ENCODE peak calls at places on chromosomes 5 and 9, in five cellular contexts. One of them, this sample, is unnamed.

GRCh38 chr9:122051401-122052346 is 41.4 kb downstream of the TTLL11 start:
- DNase-seq in astrocyte of the spinal cord: peak
- DNase-seq in iPS-NIHi11: no peak
- DNase-seq in RKO: no peak
- DNase-seq in frontal cortex: no peak
- DNase-seq in this sample: no peak

GRCh38 chr9:16136961-16137360 is 584.1 kb downstream of the CCDC171 start:
- DNase-seq in astrocyte of the spinal cord: peak
- DNase-seq in iPS-NIHi11: no peak
- DNase-seq in RKO: peak
- DNase-seq in frontal cortex: no peak
- DNase-seq in this sample: no peak

GRCh38 chr9:79651251-79651795 is 79.6 kb downstream of the TLE4 start:
- DNase-seq in astrocyte of the spinal cord: peak
- DNase-seq in iPS-NIHi11: no peak
- DNase-seq in RKO: no peak
- DNase-seq in frontal cortex: no peak
- DNase-seq in this sample: no peak

GRCh38 chr9:33858346-33858869 is 41.4 kb downstream of the UBE2R2 start:
- DNase-seq in astrocyte of the spinal cord: peak
- DNase-seq in iPS-NIHi11: no peak
- DNase-seq in RKO: no peak
- DNase-seq in frontal cortex: no peak
- DNase-seq in this sample: no peak

GRCh38 chr5:78113689-78114088 is 180.8 kb downstream of the AP3B1 start:
- DNase-seq in astrocyte of the spinal cord: no peak
- DNase-seq in iPS-NIHi11: no peak
- DNase-seq in RKO: no peak
- DNase-seq in frontal cortex: no peak
- DNase-seq in this sample: no peak

GRCh38 chr9:26243722-26244121 is 565.5 kb upstream of the TUSC1 start:
- DNase-seq in astrocyte of the spinal cord: peak
- DNase-seq in iPS-NIHi11: no peak
- DNase-seq in RKO: no peak
- DNase-seq in frontal cortex: no peak
- DNase-seq in this sample: no peak

GRCh38 chr5:76209297-76209696 is 126.1 kb downstream of the SV2C start:
- DNase-seq in astrocyte of the spinal cord: no peak
- DNase-seq in iPS-NIHi11: peak
- DNase-seq in RKO: no peak
- DNase-seq in frontal cortex: no peak
- DNase-seq in this sample: no peak

GRCh38 chr5:112614986-112615385 is 122.7 kb upstream of the APC start:
- DNase-seq in astrocyte of the spinal cord: no peak
- DNase-seq in iPS-NIHi11: no peak
- DNase-seq in RKO: peak
- DNase-seq in frontal cortex: no peak
- DNase-seq in this sample: no peak

GRCh38 chr5:141431286-141431685 is 979 bp downstream of the PCDHGA12 start:
- DNase-seq in astrocyte of the spinal cord: peak
- DNase-seq in iPS-NIHi11: no peak
- DNase-seq in RKO: no peak
- DNase-seq in frontal cortex: peak
- DNase-seq in this sample: no peak

GRCh38 chr5:89712135-89712700 is 697.3 kb downstream of the CETN3 start:
- DNase-seq in astrocyte of the spinal cord: no peak
- DNase-seq in iPS-NIHi11: no peak
- DNase-seq in RKO: no peak
- DNase-seq in frontal cortex: no peak
- DNase-seq in this sample: no peak

GRCh38 chr9:70987986-70988385 is 133.4 kb downstream of the TRPM3 start:
- DNase-seq in astrocyte of the spinal cord: peak
- DNase-seq in iPS-NIHi11: no peak
- DNase-seq in RKO: no peak
- DNase-seq in frontal cortex: no peak
- DNase-seq in this sample: no peak

GRCh38 chr5:34522599-34523381 is 133.3 kb upstream of the RAI14 start:
- DNase-seq in astrocyte of the spinal cord: peak
- DNase-seq in iPS-NIHi11: peak
- DNase-seq in RKO: peak
- DNase-seq in frontal cortex: peak
- DNase-seq in this sample: peak

GRCh38 chr5:76765249-76765648 is 49.3 kb downstream of the F2R start:
- DNase-seq in astrocyte of the spinal cord: peak
- DNase-seq in iPS-NIHi11: no peak
- DNase-seq in RKO: no peak
- DNase-seq in frontal cortex: no peak
- DNase-seq in this sample: no peak

GRCh38 chr5:143338658-143339366 is 64.7 kb downstream of the NR3C1 start:
- DNase-seq in astrocyte of the spinal cord: no peak
- DNase-seq in iPS-NIHi11: no peak
- DNase-seq in RKO: no peak
- DNase-seq in frontal cortex: no peak
- DNase-seq in this sample: no peak

GRCh38 chr5:100890514-100891008 is 12.5 kb downstream of the ST8SIA4 start:
- DNase-seq in astrocyte of the spinal cord: peak
- DNase-seq in iPS-NIHi11: no peak
- DNase-seq in RKO: no peak
- DNase-seq in frontal cortex: no peak
- DNase-seq in this sample: no peak

GRCh38 chr5:171826132-171826531 is 40.5 kb downstream of the SMIM23 start:
- DNase-seq in astrocyte of the spinal cord: no peak
- DNase-seq in iPS-NIHi11: no peak
- DNase-seq in RKO: no peak
- DNase-seq in frontal cortex: no peak
- DNase-seq in this sample: no peak

GRCh38 chr9:75455444-75455921 is 367.2 kb downstream of the OSTF1 start:
- DNase-seq in astrocyte of the spinal cord: peak
- DNase-seq in iPS-NIHi11: no peak
- DNase-seq in RKO: peak
- DNase-seq in frontal cortex: no peak
- DNase-seq in this sample: no peak

GRCh38 chr5:37966291-37966690 is 126.5 kb upstream of the GDNF start:
- DNase-seq in astrocyte of the spinal cord: no peak
- DNase-seq in iPS-NIHi11: no peak
- DNase-seq in RKO: no peak
- DNase-seq in frontal cortex: no peak
- DNase-seq in this sample: no peak

GRCh38 chr9:134666801-134667200 is 25.2 kb downstream of the COL5A1 start:
- DNase-seq in astrocyte of the spinal cord: peak
- DNase-seq in iPS-NIHi11: no peak
- DNase-seq in RKO: peak
- DNase-seq in frontal cortex: no peak
- DNase-seq in this sample: no peak

GRCh38 chr5:20694121-20694520 is 706.1 kb upstream of the CDH18 start:
- DNase-seq in astrocyte of the spinal cord: peak
- DNase-seq in iPS-NIHi11: no peak
- DNase-seq in RKO: no peak
- DNase-seq in frontal cortex: no peak
- DNase-seq in this sample: no peak

GRCh38 chr5:130514984-130515690 is 610.9 kb downstream of the CHSY3 start:
- DNase-seq in astrocyte of the spinal cord: peak
- DNase-seq in iPS-NIHi11: no peak
- DNase-seq in RKO: peak
- DNase-seq in frontal cortex: no peak
- DNase-seq in this sample: no peak

GRCh38 chr9:114155263-114155966 is at the start of gene COL27A1:
- DNase-seq in astrocyte of the spinal cord: peak
- DNase-seq in iPS-NIHi11: peak
- DNase-seq in RKO: peak
- DNase-seq in frontal cortex: peak
- DNase-seq in this sample: peak

GRCh38 chr9:116855881-116856662 is 169.0 kb downstream of the TRIM32 start:
- DNase-seq in astrocyte of the spinal cord: no peak
- DNase-seq in iPS-NIHi11: peak
- DNase-seq in RKO: no peak
- DNase-seq in frontal cortex: no peak
- DNase-seq in this sample: no peak

GRCh38 chr5:117463836-117464235 is 889.2 kb upstream of the SEMA6A start:
- DNase-seq in astrocyte of the spinal cord: no peak
- DNase-seq in iPS-NIHi11: no peak
- DNase-seq in RKO: no peak
- DNase-seq in frontal cortex: no peak
- DNase-seq in this sample: no peak

GRCh38 chr9:135032868-135033460 is 54.5 kb upstream of the OLFM1 start:
- DNase-seq in astrocyte of the spinal cord: no peak
- DNase-seq in iPS-NIHi11: no peak
- DNase-seq in RKO: no peak
- DNase-seq in frontal cortex: no peak
- DNase-seq in this sample: no peak